ENCODE peak calls at places on chromosomes 2 and 18, in eight cellular contexts. H is GM23248, O is NT2/D1, J is fibroblast of lung, K is mesendoderm, B is MM.1S, X is astrocyte, V is HepG2. S is an unnamed sample.

GRCh38 chr2:239378918-239379640 is 21.7 kb downstream of the HDAC4 start:
- DNase-seq in H (no peak), O (no peak), J (no peak), K (no peak), B (no peak), X (no peak), V (no peak), S (no peak)

GRCh38 chr2:118169359-118170005 is 81.2 kb downstream of the INSIG2 start:
- DNase-seq in H (no peak), O (no peak), J (no peak), K (peak; percentile 33), B (no peak), X (no peak), V (no peak), S (no peak)

GRCh38 chr18:3117493-3118192 is 102.1 kb downstream of the MYOM1 start:
- DNase-seq in H (no peak), O (no peak), J (peak; percentile 3), K (no peak), B (no peak), X (no peak), V (peak; percentile 95), S (no peak)

GRCh38 chr2:235595420-235596010 is 101.7 kb downstream of the AGAP1 start:
- DNase-seq in H (peak; percentile 88), O (peak; percentile 66), J (peak; percentile 59), K (peak; percentile 75), B (peak; percentile 87), X (peak; percentile 51), V (peak; percentile 68), S (peak; percentile 91)

GRCh38 chr2:1821530-1821929 is 77.2 kb upstream of the PXDN start:
- DNase-seq in H (no peak), O (no peak), J (no peak), K (no peak), B (no peak), X (no peak), V (no peak), S (no peak)

GRCh38 chr2:44171018-44171417 is 2.3 kb downstream of the PPM1B start:
- DNase-seq in H (peak; percentile 64), O (no peak), J (peak; percentile 83), K (peak; percentile 37), B (no peak), X (peak; percentile 79), V (peak; percentile 26), S (peak; percentile 63)

GRCh38 chr2:143801561-143801960 is 672.3 kb downstream of the ARHGAP15 start:
- DNase-seq in H (no peak), O (no peak), J (no peak), K (no peak), B (no peak), X (no peak), V (no peak), S (no peak)

GRCh38 chr2:25336446-25336845 is 5.3 kb downstream of the DNMT3A start:
- DNase-seq in H (no peak), O (no peak), J (no peak), K (no peak), B (no peak), X (no peak), V (no peak), S (no peak)

GRCh38 chr2:146879882-146880281 is 964.9 kb upstream of the ACVR2A start:
- DNase-seq in H (no peak), O (no peak), J (peak; percentile 6), K (peak; percentile 17), B (no peak), X (no peak), V (no peak), S (no peak)

GRCh38 chr2:26785431-26786206 is at the start of gene CENPA:
- DNase-seq in H (peak; percentile 99), O (peak; percentile 98), J (peak; percentile 99), K (peak; percentile 100), B (peak; percentile 99), X (peak; percentile 99), V (peak; percentile 100), S (peak; percentile 99)

GRCh38 chr2:136297974-136298373 is 180.0 kb upstream of the CXCR4 start:
- DNase-seq in H (no peak), O (no peak), J (no peak), K (no peak), B (no peak), X (no peak), V (no peak), S (no peak)

GRCh38 chr2:174217883-174218282 is 30.4 kb downstream of the OLA1 start:
- DNase-seq in H (no peak), O (no peak), J (peak; percentile 9), K (no peak), B (no peak), X (no peak), V (no peak), S (no peak)

GRCh38 chr2:232385660-232386489 is 7.3 kb downstream of the ALPP start:
- DNase-seq in H (peak; percentile 76), O (no peak), J (peak; percentile 94), K (peak; percentile 83), B (no peak), X (peak; percentile 95), V (no peak), S (peak; percentile 39)

GRCh38 chr2:46984034-46984433 is 68.4 kb upstream of the MCFD2 start:
- DNase-seq in H (no peak), O (no peak), J (no peak), K (no peak), B (peak; percentile 71), X (no peak), V (no peak), S (no peak)

GRCh38 chr2:46984642-46985476 is 69.3 kb upstream of the MCFD2 start:
- DNase-seq in H (peak; percentile 98), O (no peak), J (peak; percentile 98), K (peak; percentile 36), B (peak; percentile 92), X (peak; percentile 96), V (no peak), S (peak; percentile 88)

GRCh38 chr2:46981662-46982351 is 66.2 kb upstream of the MCFD2 start:
- DNase-seq in H (no peak), O (no peak), J (no peak), K (no peak), B (no peak), X (no peak), V (peak; percentile 66), S (no peak)

GRCh38 chr2:46982356-46983064 is 66.9 kb upstream of the MCFD2 start:
- DNase-seq in H (no peak), O (no peak), J (peak; percentile 18), K (no peak), B (peak; percentile 80), X (no peak), V (no peak), S (no peak)

DNA sequence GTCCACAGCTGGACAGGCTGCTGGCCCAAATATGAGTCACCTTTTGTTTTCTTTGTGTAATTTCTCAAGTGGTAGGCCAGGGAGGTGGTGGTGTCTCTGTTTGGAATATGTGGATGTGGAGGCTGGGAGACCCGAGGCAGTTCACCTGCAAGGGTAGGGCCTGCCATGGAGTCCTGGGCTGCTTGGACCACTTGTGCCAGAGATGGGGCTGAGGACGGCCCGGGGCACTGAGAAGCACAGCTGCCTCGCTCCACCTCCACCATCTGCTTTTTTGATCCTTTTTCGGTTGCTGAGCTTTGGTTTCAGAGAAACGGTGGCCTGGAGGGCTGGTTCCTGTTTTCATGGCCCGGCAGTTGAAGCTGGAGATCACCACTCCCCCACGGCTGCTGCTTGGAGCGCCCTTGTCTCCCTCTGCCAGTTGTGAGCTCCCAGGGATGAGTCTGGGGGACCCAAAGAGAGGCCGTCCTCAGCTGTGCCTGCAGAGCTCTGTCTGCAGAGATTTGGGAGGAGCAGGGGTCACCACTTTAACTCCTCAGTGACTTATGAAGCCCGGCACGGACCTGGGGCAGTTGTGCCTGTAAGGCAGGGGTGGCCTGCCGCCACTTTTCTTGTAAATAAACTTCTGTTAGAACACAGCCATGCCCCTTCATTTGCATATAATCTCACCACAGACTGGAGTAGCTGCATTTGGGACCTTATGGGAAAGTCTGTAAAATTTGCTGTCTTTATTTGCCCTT is 67.6 kb upstream of the MCFD2 start:
- DNase-seq in H (peak; percentile 80), O (no peak), J (peak; percentile 71), K (peak; percentile 29), B (peak; percentile 91), X (peak; percentile 51), V (no peak), S (peak; percentile 68)
- H3K4me1 ChIP-seq in H (peaks cover 48% of the 10 kb centered on the region), O (peaks cover 28% of the 10 kb centered on the region), J (peaks cover 39% of the 10 kb centered on the region), K (peaks cover 7% of the 10 kb centered on the region), B (peaks cover 75% of the 10 kb centered on the region), X (peaks cover 45% of the 10 kb centered on the region), V (peaks cover 38% of the 10 kb centered on the region), S (peaks cover 41% of the 10 kb centered on the region)

DNA sequence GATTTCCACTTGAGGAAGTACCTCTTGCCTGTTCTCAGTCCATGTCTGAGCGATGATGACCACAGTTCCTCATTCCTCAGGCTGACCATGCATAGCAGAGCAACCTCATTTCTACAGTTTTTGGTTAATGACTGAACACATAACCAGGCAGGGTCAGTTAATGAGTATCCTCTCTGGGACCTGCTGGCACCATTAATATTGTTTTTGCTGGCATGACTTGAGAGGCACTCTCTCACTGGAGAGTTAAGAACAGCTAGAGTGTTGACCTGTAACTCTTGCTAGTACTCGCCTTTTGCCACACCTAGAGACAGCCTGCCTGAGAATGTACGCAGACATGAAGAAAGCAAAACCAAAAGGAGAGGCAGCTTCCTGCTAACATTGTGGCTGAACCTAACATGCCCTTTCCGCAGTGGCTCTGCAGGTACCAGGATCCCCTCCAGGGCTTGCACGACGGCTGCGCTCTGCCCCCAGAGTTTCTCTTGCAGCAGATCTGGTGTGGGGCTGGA is 23.9 kb downstream of the PECR start:
- DNase-seq in H (peak; percentile 70), O (no peak), J (peak; percentile 96), K (no peak), B (peak; percentile 91), X (peak; percentile 95), V (no peak), S (peak; percentile 21)
- H3K4me3 ChIP-seq in H (no peak overlapping the region), O (no peak overlapping the region), J (no peak overlapping the region), K (no peak overlapping the region), B (peak overlapping the region; percentile 62), X (no peak overlapping the region), V (no peak overlapping the region), S (no peak overlapping the region)

DNA sequence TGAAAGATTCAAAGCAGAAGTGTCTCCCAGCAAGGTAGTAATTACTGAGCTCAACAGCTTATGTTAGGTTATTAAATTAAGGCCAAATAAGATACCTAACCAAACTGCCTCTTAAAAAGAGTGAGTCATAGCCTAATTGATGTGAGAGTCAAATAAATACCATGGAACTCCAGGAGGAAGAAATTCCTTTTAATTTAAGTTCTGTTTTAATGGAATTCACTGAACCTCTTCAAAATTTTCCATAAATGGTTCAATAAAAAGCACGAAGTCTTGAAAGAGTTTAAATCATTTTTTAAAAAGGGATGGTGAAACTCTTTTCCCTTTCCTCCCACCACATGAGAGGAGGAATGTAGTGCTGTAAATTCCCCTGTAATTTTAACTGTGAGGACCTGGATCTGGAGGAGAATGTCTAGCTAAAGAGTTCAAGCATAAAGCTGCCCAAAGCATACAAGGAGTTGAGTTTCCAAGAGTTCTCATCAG is 180.8 kb upstream of the MMADHC start:
- DNase-seq in H (peak; percentile 51), O (no peak), J (peak; percentile 58), K (peak; percentile 42), B (no peak), X (peak; percentile 52), V (no peak), S (peak; percentile 49)
- H3K9ac ChIP-seq in H (peak overlapping the region; percentile 65), O (no peak overlapping the region), J (no peak overlapping the region), K (no peak overlapping the region), B (no peak overlapping the region), X (peak overlapping the region; percentile 67), V (no peak overlapping the region), S (no peak overlapping the region)

DNA sequence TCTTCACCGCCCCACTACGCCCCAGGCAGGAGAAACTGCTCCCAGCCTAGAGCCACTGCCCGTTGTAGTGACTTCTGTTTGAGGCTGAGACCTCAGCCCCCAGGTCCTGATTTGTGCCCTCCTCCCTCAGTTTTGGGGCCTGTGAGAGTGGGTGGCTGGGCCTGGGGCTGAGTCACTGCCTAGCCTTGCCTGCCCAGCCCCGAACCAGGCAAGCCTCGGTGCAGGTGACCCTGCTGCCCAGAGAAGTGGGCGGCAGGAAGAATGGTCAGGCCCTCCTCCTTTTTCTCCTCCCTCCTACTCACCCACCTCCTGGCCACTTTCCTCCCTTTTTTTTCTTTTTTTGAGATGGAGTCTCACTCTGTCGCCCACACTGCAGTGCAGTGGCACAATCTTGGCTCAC is 66.6 kb downstream of the ZFP36L2 start:
- DNase-seq in H (peak; percentile 43), O (no peak), J (peak; percentile 29), K (no peak), B (no peak), X (no peak), V (no peak), S (no peak)
- H3K4me1 ChIP-seq in H (peaks cover 26% of the 10 kb centered on the region), O (peaks cover 9% of the 10 kb centered on the region), J (peaks cover 15% of the 10 kb centered on the region), K (no peaks in the 10 kb centered on the region), B (peaks cover 23% of the 10 kb centered on the region), X (peaks cover 19% of the 10 kb centered on the region), V (peaks cover 98% of the 10 kb centered on the region), S (peaks cover 27% of the 10 kb centered on the region)

S was measured in adipocyte.